ENCODE peak calls at places on chromosomes 6 and 20, in nine cellular contexts. One of them, this sample, is unnamed.

GRCh38 chr20:59055302-59055701 is 12.7 kb upstream of the PRELID3B start:
- DNase-seq in lower lobe of right lung: no peak
- DNase-seq in psoas muscle: no peak
- DNase-seq in fibroblast of lung: no peak
- DNase-seq in foreskin fibroblast: no peak
- DNase-seq in ovary: no peak
- DNase-seq in epithelial cell of esophagus: peak; percentile 50
- DNase-seq in CD8-positive, alpha-beta T cell: no peak
- DNase-seq in H1: no peak
- DNase-seq in this sample: peak; percentile 55

GRCh38 chr6:27139753-27140522 is 107.6 kb upstream of the PRSS16 start:
- DNase-seq in lower lobe of right lung: no peak
- DNase-seq in psoas muscle: no peak
- DNase-seq in fibroblast of lung: peak; percentile 33
- DNase-seq in foreskin fibroblast: no peak
- DNase-seq in ovary: no peak
- DNase-seq in epithelial cell of esophagus: no peak
- DNase-seq in CD8-positive, alpha-beta T cell: no peak
- DNase-seq in H1: peak; percentile 49
- DNase-seq in this sample: no peak

GRCh38 chr20:15831201-15831600 is 742.0 kb downstream of the KIF16B start:
- DNase-seq in lower lobe of right lung: no peak
- DNase-seq in psoas muscle: no peak
- DNase-seq in fibroblast of lung: no peak
- DNase-seq in foreskin fibroblast: no peak
- DNase-seq in ovary: no peak
- DNase-seq in epithelial cell of esophagus: peak; percentile 80
- DNase-seq in CD8-positive, alpha-beta T cell: no peak
- DNase-seq in H1: no peak
- DNase-seq in this sample: no peak

GRCh38 chr6:40419881-40420705 is 167.1 kb downstream of the LRFN2 start:
- DNase-seq in lower lobe of right lung: no peak
- DNase-seq in psoas muscle: no peak
- DNase-seq in fibroblast of lung: no peak
- DNase-seq in foreskin fibroblast: no peak
- DNase-seq in ovary: no peak
- DNase-seq in epithelial cell of esophagus: no peak
- DNase-seq in CD8-positive, alpha-beta T cell: no peak
- DNase-seq in H1: no peak
- DNase-seq in this sample: no peak

GRCh38 chr20:57568088-57568896 is 7.4 kb downstream of the PCK1 start:
- DNase-seq in lower lobe of right lung: no peak
- DNase-seq in psoas muscle: no peak
- DNase-seq in fibroblast of lung: no peak
- DNase-seq in foreskin fibroblast: no peak
- DNase-seq in ovary: no peak
- DNase-seq in epithelial cell of esophagus: no peak
- DNase-seq in CD8-positive, alpha-beta T cell: no peak
- DNase-seq in H1: no peak
- DNase-seq in this sample: no peak

GRCh38 chr6:37354526-37355384 is 972 bp downstream of the RNF8 start:
- DNase-seq in lower lobe of right lung: peak; percentile 59
- DNase-seq in psoas muscle: peak; percentile 41
- DNase-seq in fibroblast of lung: peak; percentile 49
- DNase-seq in foreskin fibroblast: peak; percentile 30
- DNase-seq in ovary: peak; percentile 70
- DNase-seq in epithelial cell of esophagus: peak; percentile 41
- DNase-seq in CD8-positive, alpha-beta T cell: no peak
- DNase-seq in H1: peak; percentile 52
- DNase-seq in this sample: peak; percentile 13

GRCh38 chr20:56316051-56316450 is 42.7 kb upstream of the FAM210B start:
- DNase-seq in lower lobe of right lung: no peak
- DNase-seq in psoas muscle: no peak
- DNase-seq in fibroblast of lung: no peak
- DNase-seq in foreskin fibroblast: no peak
- DNase-seq in ovary: no peak
- DNase-seq in epithelial cell of esophagus: no peak
- DNase-seq in CD8-positive, alpha-beta T cell: no peak
- DNase-seq in H1: no peak
- DNase-seq in this sample: no peak

GRCh38 chr20:50244352-50245149 is 53.9 kb downstream of the CEBPB start:
- DNase-seq in lower lobe of right lung: no peak
- DNase-seq in psoas muscle: no peak
- DNase-seq in fibroblast of lung: no peak
- DNase-seq in foreskin fibroblast: no peak
- DNase-seq in ovary: no peak
- DNase-seq in epithelial cell of esophagus: peak; percentile 55
- DNase-seq in CD8-positive, alpha-beta T cell: no peak
- DNase-seq in H1: no peak
- DNase-seq in this sample: no peak

GRCh38 chr6:44060622-44061374 is 66.5 kb downstream of the MRPL14 start:
- DNase-seq in lower lobe of right lung: no peak
- DNase-seq in psoas muscle: no peak
- DNase-seq in fibroblast of lung: no peak
- DNase-seq in foreskin fibroblast: no peak
- DNase-seq in ovary: no peak
- DNase-seq in epithelial cell of esophagus: peak; percentile 69
- DNase-seq in CD8-positive, alpha-beta T cell: no peak
- DNase-seq in H1: no peak
- DNase-seq in this sample: no peak

GRCh38 chr6:69871107-69871506 is 4.8 kb downstream of the COL19A1 start:
- DNase-seq in lower lobe of right lung: no peak
- DNase-seq in psoas muscle: no peak
- DNase-seq in fibroblast of lung: no peak
- DNase-seq in foreskin fibroblast: no peak
- DNase-seq in ovary: no peak
- DNase-seq in epithelial cell of esophagus: no peak
- DNase-seq in CD8-positive, alpha-beta T cell: no peak
- DNase-seq in H1: no peak
- DNase-seq in this sample: no peak

GRCh38 chr6:13725570-13725969 is 13.9 kb upstream of the RANBP9 start:
- DNase-seq in lower lobe of right lung: no peak
- DNase-seq in psoas muscle: no peak
- DNase-seq in fibroblast of lung: peak; percentile 70
- DNase-seq in foreskin fibroblast: no peak
- DNase-seq in ovary: no peak
- DNase-seq in epithelial cell of esophagus: peak; percentile 98
- DNase-seq in CD8-positive, alpha-beta T cell: no peak
- DNase-seq in H1: no peak
- DNase-seq in this sample: no peak

GRCh38 chr6:15157479-15157878 is 88.4 kb upstream of the JARID2 start:
- DNase-seq in lower lobe of right lung: no peak
- DNase-seq in psoas muscle: no peak
- DNase-seq in fibroblast of lung: no peak
- DNase-seq in foreskin fibroblast: no peak
- DNase-seq in ovary: no peak
- DNase-seq in epithelial cell of esophagus: no peak
- DNase-seq in CD8-positive, alpha-beta T cell: no peak
- DNase-seq in H1: no peak
- DNase-seq in this sample: no peak

DNA sequence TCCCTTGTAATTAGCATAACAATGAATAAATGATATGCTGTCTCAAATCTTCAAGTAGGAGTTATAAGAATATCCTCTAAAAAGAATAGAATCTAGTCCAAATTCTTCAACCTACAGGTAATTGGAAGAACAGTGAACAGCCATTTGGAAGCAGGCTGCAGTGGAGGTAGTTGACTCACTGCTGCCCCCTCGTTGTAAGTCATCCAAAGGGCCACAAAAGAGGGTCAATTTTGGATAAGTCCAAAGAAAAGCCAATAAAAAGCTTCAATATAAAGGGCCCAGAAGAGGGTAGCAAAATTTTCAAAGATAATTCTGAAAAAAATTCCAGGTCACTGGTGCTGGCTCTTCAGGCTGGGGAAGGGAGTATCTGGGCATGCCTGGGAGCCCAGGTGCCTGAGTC is 60.8 kb upstream of the SSTR4 start:
- DNase-seq in lower lobe of right lung: no peak
- DNase-seq in psoas muscle: no peak
- DNase-seq in fibroblast of lung: no peak
- DNase-seq in foreskin fibroblast: peak; percentile 4
- DNase-seq in ovary: no peak
- DNase-seq in epithelial cell of esophagus: peak; percentile 55
- DNase-seq in CD8-positive, alpha-beta T cell: no peak
- DNase-seq in H1: peak; percentile 54
- DNase-seq in this sample: peak; percentile 71
- TF ChIP-seq CTCF in lower lobe of right lung: peak; percentile 27
- TF ChIP-seq CTCF in psoas muscle: no peak
- TF ChIP-seq CTCF in fibroblast of lung: no peak
- TF ChIP-seq CTCF in foreskin fibroblast: peak; percentile 43
- TF ChIP-seq CTCF in ovary: no peak
- TF ChIP-seq CTCF in epithelial cell of esophagus: peak; percentile 51
- TF ChIP-seq CTCF in CD8-positive, alpha-beta T cell: no peak
- TF ChIP-seq CTCF in H1: peak; percentile 59
- TF ChIP-seq CTCF in this sample: peak; percentile 83

GRCh38 chr6:136761227-136761922 is 30.9 kb downstream of the MAP3K5 start:
- DNase-seq in lower lobe of right lung: no peak
- DNase-seq in psoas muscle: peak; percentile 16
- DNase-seq in fibroblast of lung: peak; percentile 47
- DNase-seq in foreskin fibroblast: no peak
- DNase-seq in ovary: peak; percentile 49
- DNase-seq in epithelial cell of esophagus: no peak
- DNase-seq in CD8-positive, alpha-beta T cell: no peak
- DNase-seq in H1: no peak
- DNase-seq in this sample: peak; percentile 63
- H3K4me3 ChIP-seq in lower lobe of right lung: peak overlapping the region; percentile 14
- H3K4me3 ChIP-seq in psoas muscle: peak overlapping the region; percentile 42
- H3K4me3 ChIP-seq in fibroblast of lung: peak overlapping the region; percentile 12
- H3K4me3 ChIP-seq in foreskin fibroblast: no peak overlapping the region
- H3K4me3 ChIP-seq in ovary: peak overlapping the region; percentile 12
- H3K4me3 ChIP-seq in epithelial cell of esophagus: no peak overlapping the region
- H3K4me3 ChIP-seq in CD8-positive, alpha-beta T cell: no peak overlapping the region
- H3K4me3 ChIP-seq in H1: no peak overlapping the region
- H3K4me3 ChIP-seq in this sample: no peak overlapping the region

GRCh38 chr6:122832515-122833228 is 43.6 kb downstream of the SMPDL3A start:
- DNase-seq in lower lobe of right lung: no peak
- DNase-seq in psoas muscle: no peak
- DNase-seq in fibroblast of lung: no peak
- DNase-seq in foreskin fibroblast: no peak
- DNase-seq in ovary: no peak
- DNase-seq in epithelial cell of esophagus: no peak
- DNase-seq in CD8-positive, alpha-beta T cell: no peak
- DNase-seq in H1: no peak
- DNase-seq in this sample: peak; percentile 9

GRCh38 chr6:122833229-122833556 is 44.1 kb downstream of the SMPDL3A start:
- DNase-seq in lower lobe of right lung: no peak
- DNase-seq in psoas muscle: no peak
- DNase-seq in fibroblast of lung: peak; percentile 59
- DNase-seq in foreskin fibroblast: peak; percentile 25
- DNase-seq in ovary: no peak
- DNase-seq in epithelial cell of esophagus: no peak
- DNase-seq in CD8-positive, alpha-beta T cell: no peak
- DNase-seq in H1: no peak
- DNase-seq in this sample: peak; percentile 21

GRCh38 chr6:122839906-122840305 is 50.8 kb downstream of the SMPDL3A start:
- DNase-seq in lower lobe of right lung: no peak
- DNase-seq in psoas muscle: no peak
- DNase-seq in fibroblast of lung: no peak
- DNase-seq in foreskin fibroblast: no peak
- DNase-seq in ovary: no peak
- DNase-seq in epithelial cell of esophagus: no peak
- DNase-seq in CD8-positive, alpha-beta T cell: no peak
- DNase-seq in H1: no peak
- DNase-seq in this sample: no peak

GRCh38 chr6:122839477-122839876 is 50.4 kb downstream of the SMPDL3A start:
- DNase-seq in lower lobe of right lung: no peak
- DNase-seq in psoas muscle: no peak
- DNase-seq in fibroblast of lung: peak; percentile 31
- DNase-seq in foreskin fibroblast: peak; percentile 40
- DNase-seq in ovary: peak; percentile 29
- DNase-seq in epithelial cell of esophagus: peak; percentile 72
- DNase-seq in CD8-positive, alpha-beta T cell: no peak
- DNase-seq in H1: peak; percentile 87
- DNase-seq in this sample: peak; percentile 76

GRCh38 chr6:122838060-122838780 is 49.2 kb downstream of the SMPDL3A start:
- DNase-seq in lower lobe of right lung: no peak
- DNase-seq in psoas muscle: no peak
- DNase-seq in fibroblast of lung: peak; percentile 18
- DNase-seq in foreskin fibroblast: peak; percentile 16
- DNase-seq in ovary: no peak
- DNase-seq in epithelial cell of esophagus: peak; percentile 36
- DNase-seq in CD8-positive, alpha-beta T cell: no peak
- DNase-seq in H1: no peak
- DNase-seq in this sample: peak; percentile 63
- TF ChIP-seq CTCF in lower lobe of right lung: peak; percentile 35
- TF ChIP-seq CTCF in psoas muscle: peak; percentile 37
- TF ChIP-seq CTCF in fibroblast of lung: peak; percentile 46
- TF ChIP-seq CTCF in foreskin fibroblast: peak; percentile 43
- TF ChIP-seq CTCF in ovary: no peak
- TF ChIP-seq CTCF in epithelial cell of esophagus: peak; percentile 68
- TF ChIP-seq CTCF in CD8-positive, alpha-beta T cell: no peak
- TF ChIP-seq CTCF in H1: peak; percentile 35
- TF ChIP-seq CTCF in this sample: peak; percentile 71

GRCh38 chr20:10006461-10006860 is 28.3 kb upstream of the ANKEF1 start:
- DNase-seq in lower lobe of right lung: no peak
- DNase-seq in psoas muscle: no peak
- DNase-seq in fibroblast of lung: no peak
- DNase-seq in foreskin fibroblast: no peak
- DNase-seq in ovary: no peak
- DNase-seq in epithelial cell of esophagus: no peak
- DNase-seq in CD8-positive, alpha-beta T cell: no peak
- DNase-seq in H1: no peak
- DNase-seq in this sample: no peak

GRCh38 chr20:10004900-10005299 is 29.9 kb upstream of the ANKEF1 start:
- DNase-seq in lower lobe of right lung: no peak
- DNase-seq in psoas muscle: no peak
- DNase-seq in fibroblast of lung: no peak
- DNase-seq in foreskin fibroblast: no peak
- DNase-seq in ovary: no peak
- DNase-seq in epithelial cell of esophagus: no peak
- DNase-seq in CD8-positive, alpha-beta T cell: no peak
- DNase-seq in H1: no peak
- DNase-seq in this sample: peak; percentile 13

GRCh38 chr20:10005885-10006284 is 28.9 kb upstream of the ANKEF1 start:
- DNase-seq in lower lobe of right lung: no peak
- DNase-seq in psoas muscle: no peak
- DNase-seq in fibroblast of lung: no peak
- DNase-seq in foreskin fibroblast: no peak
- DNase-seq in ovary: no peak
- DNase-seq in epithelial cell of esophagus: no peak
- DNase-seq in CD8-positive, alpha-beta T cell: no peak
- DNase-seq in H1: no peak
- DNase-seq in this sample: no peak

GRCh38 chr20:10007747-10008146 is 27.0 kb upstream of the ANKEF1 start:
- DNase-seq in lower lobe of right lung: no peak
- DNase-seq in psoas muscle: no peak
- DNase-seq in fibroblast of lung: no peak
- DNase-seq in foreskin fibroblast: no peak
- DNase-seq in ovary: no peak
- DNase-seq in epithelial cell of esophagus: no peak
- DNase-seq in CD8-positive, alpha-beta T cell: no peak
- DNase-seq in H1: no peak
- DNase-seq in this sample: no peak

DNA sequence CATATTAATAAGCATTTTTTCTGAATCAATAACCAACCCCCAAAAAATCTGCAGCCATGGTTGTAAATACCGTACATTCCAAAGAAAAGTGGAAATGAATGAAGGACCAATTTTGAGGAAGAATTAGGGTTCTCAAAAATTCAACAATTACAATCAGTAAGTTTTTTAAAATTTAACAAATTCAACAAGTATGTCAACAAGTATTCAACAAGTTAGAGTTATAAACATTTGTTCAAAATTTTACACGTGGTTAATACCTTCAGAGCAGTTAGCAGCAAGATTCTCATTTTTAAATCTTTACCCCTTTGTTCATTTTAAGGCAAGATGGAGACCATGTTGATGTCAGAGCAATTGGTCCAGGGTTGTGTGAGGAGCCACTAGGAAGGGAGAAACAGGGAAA is 27.6 kb upstream of the ANKEF1 start:
- DNase-seq in lower lobe of right lung: no peak
- DNase-seq in psoas muscle: no peak
- DNase-seq in fibroblast of lung: no peak
- DNase-seq in foreskin fibroblast: no peak
- DNase-seq in ovary: no peak
- DNase-seq in epithelial cell of esophagus: no peak
- DNase-seq in CD8-positive, alpha-beta T cell: no peak
- DNase-seq in H1: no peak
- DNase-seq in this sample: no peak
- H3K4me3 ChIP-seq in lower lobe of right lung: no peak overlapping the region
- H3K4me3 ChIP-seq in psoas muscle: no peak overlapping the region
- H3K4me3 ChIP-seq in fibroblast of lung: no peak overlapping the region
- H3K4me3 ChIP-seq in foreskin fibroblast: no peak overlapping the region
- H3K4me3 ChIP-seq in ovary: no peak overlapping the region
- H3K4me3 ChIP-seq in epithelial cell of esophagus: no peak overlapping the region
- H3K4me3 ChIP-seq in CD8-positive, alpha-beta T cell: no peak overlapping the region
- H3K4me3 ChIP-seq in H1: no peak overlapping the region
- H3K4me3 ChIP-seq in this sample: no peak overlapping the region